ENCODE peak calls at places on chromosomes 3 and 15, in seven cellular contexts. S is GM04504; J is activated CD8-positive, alpha-beta T cell treated with anti-CD3 and anti-CD28 coated beads for 36 hours; F is activated T-cell treated with anti-CD3 and anti-CD28 coated beads, Interleukin-2, amount 50 U/mL, for 1 hour; W is amniotic stem cell; R is ELR; K is AG08395. L is an unnamed sample.

GRCh38 chr15:64127521-64128275 is 23.8 kb upstream of the SNX22 start:
- DNase-seq in S (no peak), J (no peak), F (no peak), W (no peak), R (no peak), K (no peak), L (no peak)

GRCh38 chr3:128382221-128382807 is 84.4 kb downstream of the DNAJB8 start:
- DNase-seq in S (no peak), J (no peak), F (no peak), W (no peak), R (no peak), K (no peak), L (no peak)

GRCh38 chr3:161272524-161272923 is 51.4 kb downstream of the NMD3 start:
- DNase-seq in S (no peak), J (no peak), F (no peak), W (no peak), R (no peak), K (no peak), L (no peak)

GRCh38 chr3:117439812-117440211 is 730.2 kb downstream of the TUSC7 start:
- DNase-seq in S (no peak), J (no peak), F (no peak), W (no peak), R (peak), K (peak), L (no peak)

GRCh38 chr15:62455441-62455921 is 290.4 kb upstream of the C2CD4B start:
- DNase-seq in S (no peak), J (no peak), F (no peak), W (no peak), R (peak), K (no peak), L (no peak)

GRCh38 chr3:4950351-4950784 is 28.9 kb upstream of the BHLHE40 start:
- DNase-seq in S (no peak), J (no peak), F (no peak), W (no peak), R (no peak), K (no peak), L (no peak)

GRCh38 chr15:33968224-33968623 is at the start of gene CHRM5:
- DNase-seq in S (no peak), J (no peak), F (no peak), W (no peak), R (no peak), K (no peak), L (no peak)

GRCh38 chr3:13168391-13168790 is 95.2 kb upstream of the IQSEC1 start:
- DNase-seq in S (no peak), J (no peak), F (no peak), W (no peak), R (no peak), K (no peak), L (no peak)

GRCh38 chr3:147890114-147890513 is 480.9 kb downstream of the ZIC1 start:
- DNase-seq in S (no peak), J (no peak), F (no peak), W (no peak), R (no peak), K (no peak), L (peak)

GRCh38 chr3:182412066-182412465 is 381.2 kb upstream of the ATP11B start:
- DNase-seq in S (no peak), J (no peak), F (no peak), W (no peak), R (no peak), K (no peak), L (no peak)

GRCh38 chr3:195040094-195040493 is 230.9 kb downstream of the XXYLT1 start:
- DNase-seq in S (no peak), J (no peak), F (no peak), W (no peak), R (no peak), K (no peak), L (no peak)

GRCh38 chr15:36363335-36363734 is 216.1 kb upstream of the CDIN1 start:
- DNase-seq in S (peak), J (no peak), F (no peak), W (no peak), R (no peak), K (peak), L (no peak)

L was measured in GM12878.